ENCODE peak calls at places on chromosome 2, in five cellular contexts. One of them, this sample, is unnamed.

GRCh38 chr2:161123531-161124030 is 36.6 kb upstream of the TANK start:
- DNase-seq in CD8-positive, alpha-beta memory T cell: no peak
- DNase-seq in stimulated activated CD4-positive, alpha-beta T cell treated with anti-CD3 and anti-CD28 coated beads, Interleukin-4, amount 100 ng/mL, for 48 hours: no peak
- DNase-seq in T-helper 9 cell: no peak
- DNase-seq in heart left ventricle: no peak
- DNase-seq in this sample: no peak

GRCh38 chr2:143128681-143129580 is at the start of gene ARHGAP15:
- DNase-seq in CD8-positive, alpha-beta memory T cell: peak
- DNase-seq in stimulated activated CD4-positive, alpha-beta T cell treated with anti-CD3 and anti-CD28 coated beads, Interleukin-4, amount 100 ng/mL, for 48 hours: peak
- DNase-seq in T-helper 9 cell: peak
- DNase-seq in heart left ventricle: peak
- DNase-seq in this sample: peak

GRCh38 chr2:36333350-36334012 is 22.1 kb upstream of the CRIM1 start:
- DNase-seq in CD8-positive, alpha-beta memory T cell: no peak
- DNase-seq in stimulated activated CD4-positive, alpha-beta T cell treated with anti-CD3 and anti-CD28 coated beads, Interleukin-4, amount 100 ng/mL, for 48 hours: no peak
- DNase-seq in T-helper 9 cell: no peak
- DNase-seq in heart left ventricle: no peak
- DNase-seq in this sample: no peak

GRCh38 chr2:189467160-189467559 is 25.9 kb downstream of the WDR75 start:
- DNase-seq in CD8-positive, alpha-beta memory T cell: no peak
- DNase-seq in stimulated activated CD4-positive, alpha-beta T cell treated with anti-CD3 and anti-CD28 coated beads, Interleukin-4, amount 100 ng/mL, for 48 hours: no peak
- DNase-seq in T-helper 9 cell: no peak
- DNase-seq in heart left ventricle: no peak
- DNase-seq in this sample: no peak

GRCh38 chr2:26279886-26280285 is 35.1 kb downstream of the HADHB start:
- DNase-seq in CD8-positive, alpha-beta memory T cell: no peak
- DNase-seq in stimulated activated CD4-positive, alpha-beta T cell treated with anti-CD3 and anti-CD28 coated beads, Interleukin-4, amount 100 ng/mL, for 48 hours: no peak
- DNase-seq in T-helper 9 cell: no peak
- DNase-seq in heart left ventricle: no peak
- DNase-seq in this sample: no peak

GRCh38 chr2:71785550-71785951 is 332.2 kb downstream of the DYSF start:
- DNase-seq in CD8-positive, alpha-beta memory T cell: no peak
- DNase-seq in stimulated activated CD4-positive, alpha-beta T cell treated with anti-CD3 and anti-CD28 coated beads, Interleukin-4, amount 100 ng/mL, for 48 hours: no peak
- DNase-seq in T-helper 9 cell: no peak
- DNase-seq in heart left ventricle: no peak
- DNase-seq in this sample: no peak

GRCh38 chr2:104164721-104165252 is 689.1 kb upstream of the POU3F3 start:
- DNase-seq in CD8-positive, alpha-beta memory T cell: no peak
- DNase-seq in stimulated activated CD4-positive, alpha-beta T cell treated with anti-CD3 and anti-CD28 coated beads, Interleukin-4, amount 100 ng/mL, for 48 hours: no peak
- DNase-seq in T-helper 9 cell: no peak
- DNase-seq in heart left ventricle: no peak
- DNase-seq in this sample: no peak

GRCh38 chr2:38552259-38552658 is 50.5 kb downstream of the HNRNPLL start:
- DNase-seq in CD8-positive, alpha-beta memory T cell: no peak
- DNase-seq in stimulated activated CD4-positive, alpha-beta T cell treated with anti-CD3 and anti-CD28 coated beads, Interleukin-4, amount 100 ng/mL, for 48 hours: no peak
- DNase-seq in T-helper 9 cell: no peak
- DNase-seq in heart left ventricle: no peak
- DNase-seq in this sample: no peak

GRCh38 chr2:229454934-229455631 is 184.0 kb upstream of the PID1 start:
- DNase-seq in CD8-positive, alpha-beta memory T cell: no peak
- DNase-seq in stimulated activated CD4-positive, alpha-beta T cell treated with anti-CD3 and anti-CD28 coated beads, Interleukin-4, amount 100 ng/mL, for 48 hours: no peak
- DNase-seq in T-helper 9 cell: no peak
- DNase-seq in heart left ventricle: no peak
- DNase-seq in this sample: no peak

GRCh38 chr2:64338910-64339500 is 115.0 kb upstream of the LGALSL start:
- DNase-seq in CD8-positive, alpha-beta memory T cell: no peak
- DNase-seq in stimulated activated CD4-positive, alpha-beta T cell treated with anti-CD3 and anti-CD28 coated beads, Interleukin-4, amount 100 ng/mL, for 48 hours: no peak
- DNase-seq in T-helper 9 cell: no peak
- DNase-seq in heart left ventricle: no peak
- DNase-seq in this sample: no peak

GRCh38 chr2:142104134-142104758 is 26.6 kb downstream of the LRP1B start:
- DNase-seq in CD8-positive, alpha-beta memory T cell: no peak
- DNase-seq in stimulated activated CD4-positive, alpha-beta T cell treated with anti-CD3 and anti-CD28 coated beads, Interleukin-4, amount 100 ng/mL, for 48 hours: no peak
- DNase-seq in T-helper 9 cell: no peak
- DNase-seq in heart left ventricle: no peak
- DNase-seq in this sample: no peak

This sample was measured in activated T-helper 2 cell treated with anti-CD3 and anti-CD28 coated beads, Interferon-gamma antibody, Interleukin-2, Interleukin-4, amounts not matched to agents 10 μg/mL and 5 μg/mL and 100 μg/mL, durations not matched to agents 14 hours and 24 hours and 36 hours.